ENCODE peak calls at places on chromosomes 2 and 18, in four cellular contexts. N is PC-3, P is GM12864, G is Calu3. V is an unnamed sample.

GRCh38 chr2:231191896-231192872 is 6.2 kb upstream of the ARMC9 start:
- DNase-seq in N (peak), P (no peak), G (peak), V (peak)

GRCh38 chr2:42663828-42664227 is 95.4 kb downstream of the MTA3 start:
- DNase-seq in N (no peak), P (no peak), G (no peak), V (no peak)

GRCh38 chr18:63292844-63293683 is 26.5 kb downstream of the BCL2 start:
- DNase-seq in N (no peak), P (no peak), G (no peak), V (no peak)

GRCh38 chr2:85585781-85586105 is 1.5 kb downstream of the VAMP5 start:
- DNase-seq in N (peak), P (no peak), G (no peak), V (no peak)

GRCh38 chr2:162403884-162404283 is 60.0 kb downstream of the GCA start:
- DNase-seq in N (peak), P (no peak), G (no peak), V (no peak)

GRCh38 chr18:12308386-12309100 is 502 bp downstream of the TUBB6 start:
- DNase-seq in N (peak), P (no peak), G (peak), V (peak)

GRCh38 chr2:191366199-191366598 is 121.0 kb downstream of the MYO1B start:
- DNase-seq in N (peak), P (no peak), G (no peak), V (no peak)

GRCh38 chr2:120520929-120521912 is 175.3 kb downstream of the INHBB start:
- DNase-seq in N (peak), P (no peak), G (peak), V (peak)

GRCh38 chr2:156706576-156706975 is 270.4 kb downstream of the GPD2 start:
- DNase-seq in N (no peak), P (no peak), G (no peak), V (no peak)

GRCh38 chr2:228629251-228629650 is 447.8 kb upstream of the SPHKAP start:
- DNase-seq in N (no peak), P (no peak), G (no peak), V (no peak)

GRCh38 chr18:11767935-11768334 is 78.9 kb downstream of the GNAL start:
- DNase-seq in N (peak), P (no peak), G (no peak), V (no peak)

GRCh38 chr2:196131949-196132925 is 39.1 kb downstream of the STK17B start:
- DNase-seq in N (no peak), P (no peak), G (peak), V (no peak)

GRCh38 chr2:121273116-121273515 is 11.9 kb downstream of the TFCP2L1 start:
- DNase-seq in N (no peak), P (no peak), G (no peak), V (no peak)

GRCh38 chr2:105932582-105932981 is 187.9 kb downstream of the NCK2 start:
- DNase-seq in N (no peak), P (no peak), G (no peak), V (no peak)

GRCh38 chr2:66032376-66032775 is 402.5 kb upstream of the MEIS1 start:
- DNase-seq in N (no peak), P (no peak), G (no peak), V (no peak)

GRCh38 chr2:235553696-235554100 is 59.9 kb downstream of the AGAP1 start:
- DNase-seq in N (no peak), P (no peak), G (peak), V (no peak)

GRCh38 chr2:232088771-232089170 is 127.3 kb downstream of the DIS3L2 start:
- DNase-seq in N (no peak), P (no peak), G (no peak), V (no peak)

GRCh38 chr18:3513481-3513880 is 63.5 kb downstream of the TGIF1 start:
- DNase-seq in N (no peak), P (no peak), G (no peak), V (no peak)

GRCh38 chr2:182548031-182548950 is 121.5 kb upstream of the PDE1A start:
- DNase-seq in N (no peak), P (no peak), G (no peak), V (no peak)

GRCh38 chr2:227884511-227884947 is 13.1 kb downstream of the DAW1 start:
- DNase-seq in N (peak), P (peak), G (peak), V (peak)

GRCh38 chr2:9657731-9658130 is 26.9 kb upstream of the YWHAQ start:
- DNase-seq in N (no peak), P (no peak), G (no peak), V (no peak)

GRCh38 chr2:166376488-166376828 is 714 bp upstream of the SCN9A start:
- DNase-seq in N (no peak), P (no peak), G (no peak), V (no peak)

GRCh38 chr2:145764631-145765030 is 1244.7 kb upstream of the ZEB2 start:
- DNase-seq in N (no peak), P (no peak), G (no peak), V (no peak)

GRCh38 chr2:120421830-120422175 is 75.9 kb downstream of the INHBB start:
- DNase-seq in N (no peak), P (no peak), G (no peak), V (no peak)

GRCh38 chr2:98468621-98469236 is 24.1 kb downstream of the INPP4A start:
- DNase-seq in N (peak), P (no peak), G (no peak), V (no peak)

GRCh38 chr2:50492452-50492851 is 539.5 kb downstream of the NRXN1 start:
- DNase-seq in N (peak), P (peak), G (peak), V (peak)

GRCh38 chr2:120791243-120791960 is 55.7 kb downstream of the GLI2 start:
- DNase-seq in N (no peak), P (no peak), G (no peak), V (no peak)

DNA sequence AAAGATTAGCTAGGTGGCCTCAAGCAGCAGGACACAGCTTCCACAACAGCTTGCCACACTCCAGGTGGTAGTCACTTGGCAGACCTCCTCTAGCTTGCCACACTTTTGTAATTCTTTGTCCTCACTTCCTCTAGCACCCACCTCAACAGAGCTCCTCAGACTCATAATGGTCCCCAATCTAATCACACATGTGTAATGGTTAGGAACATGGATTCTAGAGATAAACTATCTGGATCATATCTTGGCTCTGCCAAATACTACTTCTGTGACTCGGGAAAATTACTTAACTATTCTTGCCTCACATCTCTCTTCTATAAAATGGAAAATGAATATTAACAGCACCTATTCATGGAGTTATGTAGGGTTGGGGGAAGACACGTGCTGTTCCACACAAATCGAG is 3.4 kb downstream of the SNRNP200 start:
- DNase-seq in N (no peak), P (no peak), G (no peak), V (no peak)
- TF ChIP-seq CTCF in N (no peak), P (no peak), G (no peak), V (no peak)

DNA sequence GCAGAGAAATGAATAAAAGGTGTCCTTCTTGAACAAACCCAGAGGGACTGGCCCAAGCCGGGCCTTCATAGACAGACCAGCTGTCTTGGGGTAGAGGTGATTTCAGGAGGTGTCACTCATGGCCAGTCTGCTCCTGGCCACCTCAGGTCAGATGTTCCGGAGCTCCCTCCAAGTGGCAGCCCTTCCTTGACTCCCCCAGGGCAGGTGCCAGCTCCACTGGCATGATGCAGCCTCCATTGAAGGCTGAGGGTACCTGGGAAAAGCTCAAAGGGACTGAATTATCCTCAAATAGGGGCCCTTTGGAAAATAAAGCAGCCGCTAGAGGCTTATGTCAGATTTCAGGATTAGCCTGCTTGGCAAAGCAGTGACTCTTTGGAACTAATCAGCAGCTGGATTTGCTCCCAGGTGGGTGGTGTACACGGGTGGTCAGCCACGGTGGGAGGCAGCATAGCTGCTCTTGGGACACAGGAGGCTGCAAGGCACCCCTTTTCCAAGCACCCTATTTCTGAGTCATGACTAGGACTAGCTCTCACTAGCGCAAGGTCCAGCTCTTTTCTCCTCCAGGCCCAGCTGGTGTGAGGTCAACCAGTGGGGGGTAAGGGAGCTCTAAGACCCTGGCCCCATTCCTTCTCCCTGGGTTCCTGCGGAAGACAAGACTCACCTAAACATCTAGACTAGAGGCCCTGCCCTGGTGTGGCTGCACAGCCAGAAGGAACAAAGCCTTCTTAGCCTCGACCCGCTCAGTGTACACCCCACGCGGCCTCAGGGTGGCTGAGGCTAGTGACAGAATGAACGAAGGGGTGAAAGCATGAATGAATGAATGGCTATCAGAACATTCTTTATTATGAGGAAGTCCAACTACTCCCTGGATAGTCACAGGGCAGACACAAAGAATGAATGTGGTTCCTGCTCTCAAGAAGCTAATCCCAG is 29.3 kb downstream of the HS1BP3 start:
- DNase-seq in N (no peak), P (no peak), G (no peak), V (no peak)
- TF ChIP-seq CTCF in N (no peak), P (no peak), G (no peak), V (no peak)

GRCh38 chr2:108383146-108383830 is 5.5 kb downstream of the SULT1C4 start:
- DNase-seq in N (peak), P (no peak), G (no peak), V (no peak)

GRCh38 chr2:108382196-108382595 is 4.4 kb downstream of the SULT1C4 start:
- DNase-seq in N (peak), P (no peak), G (peak), V (no peak)

GRCh38 chr2:108376774-108377173 is 980 bp upstream of the SULT1C4 start:
- DNase-seq in N (no peak), P (no peak), G (no peak), V (no peak)

GRCh38 chr2:108377411-108377810 is 343 bp upstream of the SULT1C4 start:
- DNase-seq in N (no peak), P (no peak), G (no peak), V (no peak)

DNA sequence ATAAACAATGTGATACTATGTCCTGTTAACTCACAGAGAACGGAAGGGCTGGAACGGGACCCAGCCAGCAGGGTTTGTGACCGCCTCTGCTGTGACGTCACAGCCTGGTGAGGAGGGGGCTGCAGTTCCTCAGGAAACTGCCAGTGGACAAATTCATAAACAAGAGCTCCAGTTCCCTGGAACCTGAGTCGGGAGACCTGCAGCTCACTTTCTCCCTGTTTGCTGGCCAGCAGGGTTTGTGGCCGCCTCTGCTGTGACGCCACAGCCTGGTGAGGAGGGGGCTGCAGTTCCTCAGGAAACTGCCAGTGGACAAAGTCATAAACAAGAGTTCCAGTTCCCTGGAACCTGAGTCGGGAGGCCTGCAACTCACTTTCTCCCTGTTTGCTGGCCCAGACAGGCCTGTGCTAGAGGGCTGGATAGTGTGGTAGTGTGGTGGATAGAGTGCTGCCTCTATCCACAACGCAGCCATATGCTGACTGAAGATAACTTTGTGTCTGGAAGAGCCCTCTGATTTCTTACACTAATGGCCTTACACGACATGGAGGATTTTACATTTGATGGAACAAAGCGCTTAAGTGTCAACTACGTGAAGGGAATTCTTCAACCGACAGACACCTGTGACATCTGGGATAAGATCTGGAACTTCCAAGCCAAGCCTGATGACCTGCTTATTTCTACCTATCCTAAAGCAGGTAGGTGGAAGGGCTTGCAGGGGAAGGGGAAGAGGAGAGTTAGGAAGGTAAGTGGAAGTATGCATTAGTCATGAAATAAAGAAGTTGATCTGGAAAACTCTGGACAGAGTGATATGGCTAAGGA is at the start of gene SULT1C4:
- DNase-seq in N (no peak), P (no peak), G (no peak), V (peak)
- TF ChIP-seq CTCF in N (no peak), P (no peak), G (no peak), V (no peak)

GRCh38 chr2:174617120-174617519 is 19.5 kb upstream of the WIPF1 start:
- DNase-seq in N (no peak), P (no peak), G (no peak), V (no peak)
- TF ChIP-seq CTCF in N (peak), P (no peak), G (no peak), V (no peak)

GRCh38 chr2:55422876-55423275 is 3.2 kb upstream of the CCDC88A start:
- DNase-seq in N (no peak), P (no peak), G (no peak), V (no peak)

GRCh38 chr2:55423303-55423702 is 3.6 kb upstream of the CCDC88A start:
- DNase-seq in N (no peak), P (no peak), G (no peak), V (no peak)

GRCh38 chr2:55421326-55421725 is 1.7 kb upstream of the CCDC88A start:
- DNase-seq in N (no peak), P (no peak), G (no peak), V (no peak)

GRCh38 chr2:55428258-55428657 is 8.6 kb upstream of the CCDC88A start:
- DNase-seq in N (peak), P (no peak), G (no peak), V (no peak)

DNA sequence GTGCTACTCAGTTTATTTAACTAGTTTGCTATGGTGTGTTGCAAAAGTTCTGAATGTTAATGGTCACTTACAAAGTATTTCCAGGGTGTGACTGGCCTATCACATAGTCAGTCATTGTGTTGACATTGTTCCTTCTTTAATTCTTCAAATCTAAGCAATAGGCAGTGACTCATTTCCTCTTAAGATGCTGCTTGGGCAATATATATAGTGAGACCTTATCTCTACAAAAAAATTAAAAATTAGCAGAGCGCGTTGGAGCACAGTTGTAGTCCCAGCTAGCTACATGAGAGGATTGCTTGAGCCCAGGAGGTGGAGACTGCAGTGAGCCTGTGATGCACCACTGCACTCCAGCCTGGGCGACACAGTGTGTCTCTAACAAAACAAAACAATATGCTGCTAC is 5.8 kb upstream of the CCDC88A start:
- DNase-seq in N (peak), P (no peak), G (peak), V (no peak)
- TF ChIP-seq CTCF in N (no peak), P (no peak), G (no peak), V (no peak)

GRCh38 chr2:207706936-207707860 is 4.2 kb upstream of the CCNYL1 start:
- DNase-seq in N (no peak), P (no peak), G (no peak), V (no peak)

GRCh38 chr2:207716061-207716460 is 4.6 kb downstream of the CCNYL1 start:
- DNase-seq in N (no peak), P (no peak), G (no peak), V (no peak)

GRCh38 chr2:207711750-207712487 is 479 bp downstream of the CCNYL1 start:
- DNase-seq in N (peak), P (no peak), G (peak), V (peak)

GRCh38 chr2:207710814-207711740 is at the start of gene CCNYL1:
- DNase-seq in N (peak), P (peak), G (peak), V (peak)
- TF ChIP-seq CTCF in N (no peak), P (no peak), G (no peak), V (no peak)

DNA sequence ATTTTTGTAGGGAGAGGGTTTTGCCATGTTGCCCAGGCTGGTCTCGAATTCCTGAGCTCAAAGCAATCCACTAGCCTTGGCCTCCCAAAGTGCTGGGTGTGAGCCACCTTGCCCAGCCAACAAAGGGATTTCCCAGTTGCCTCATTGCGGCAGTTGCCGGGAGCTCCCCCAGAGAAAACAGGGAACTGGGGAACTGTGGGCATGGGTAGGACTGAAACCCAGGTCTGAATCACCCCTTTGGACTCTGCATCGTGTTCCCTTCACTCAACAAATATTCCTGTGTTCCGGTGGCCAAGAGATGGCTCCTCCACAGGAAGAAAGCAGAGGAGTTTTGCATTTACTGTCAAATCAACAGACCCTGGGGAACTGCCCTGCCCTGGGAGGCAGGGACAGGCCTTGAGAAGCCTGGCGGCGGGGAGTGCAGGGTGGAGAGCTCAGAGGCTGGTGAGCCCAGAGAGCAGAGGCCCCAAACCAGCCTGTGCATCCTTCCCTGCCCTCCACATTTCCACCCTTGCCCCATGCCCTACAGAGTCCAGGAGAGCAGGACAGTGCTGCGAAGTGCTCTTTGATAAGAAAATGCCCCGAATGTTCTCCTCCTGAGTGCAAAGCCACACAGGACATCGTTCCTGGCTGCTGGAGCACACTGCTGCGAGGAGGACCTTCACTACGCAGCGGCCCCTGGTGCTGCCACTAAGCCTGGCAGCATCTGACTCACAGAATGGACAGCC is 24.9 kb downstream of the MYO7B start:
- DNase-seq in N (no peak), P (no peak), G (no peak), V (no peak)
- TF ChIP-seq CTCF in N (no peak), P (no peak), G (no peak), V (no peak)

GRCh38 chr2:222451270-222451674 is 26.9 kb downstream of the SGPP2 start:
- DNase-seq in N (no peak), P (peak), G (no peak), V (no peak)
- TF ChIP-seq CTCF in N (no peak), P (peak), G (no peak), V (no peak)

DNA sequence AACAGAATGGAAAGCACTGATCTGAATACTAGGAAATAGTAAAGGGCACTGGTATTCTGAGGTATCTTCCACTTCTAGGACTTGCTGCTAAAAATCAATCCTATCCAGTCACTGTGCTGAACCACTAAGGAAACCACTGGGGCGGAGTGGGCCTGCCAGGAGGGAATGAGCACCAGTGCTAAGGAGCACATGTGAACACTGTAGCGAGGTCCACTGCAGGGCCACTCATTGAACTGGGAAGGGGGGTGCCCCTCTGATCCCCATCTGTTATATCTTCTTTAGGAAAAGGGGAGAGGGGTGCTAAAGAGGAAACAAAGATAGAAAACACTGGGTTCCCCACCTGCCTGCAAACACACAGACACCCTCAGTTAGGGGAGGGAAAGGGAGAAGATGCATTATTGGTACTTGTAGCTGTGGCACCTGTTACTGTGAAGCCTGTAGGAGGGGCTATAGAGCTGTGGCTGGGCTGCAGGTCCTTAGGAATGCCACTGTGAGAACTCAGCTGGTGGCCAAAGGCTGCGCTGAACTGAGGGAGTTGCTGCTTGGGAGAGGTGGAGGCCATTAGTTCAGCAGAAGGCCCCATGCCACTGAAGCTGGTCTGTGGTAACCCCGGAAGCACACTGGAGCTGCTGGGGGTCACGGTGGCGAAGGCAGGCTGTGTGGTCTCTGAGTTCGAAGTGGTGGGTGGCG is 81.8 kb downstream of the INO80D start:
- DNase-seq in N (peak), P (no peak), G (peak), V (peak)
- TF ChIP-seq CTCF in N (peak), P (peak), G (no peak), V (no peak)